ENCODE peak calls at places on chromosome 14, in six cellular contexts. U is iPS DF 6.9; O is fibroblast of the conjunctiva; A is CD8-positive, alpha-beta memory T cell; M is stimulated activated naive CD4-positive, alpha-beta T cell; T is HuH-7. Y is an unnamed sample.

GRCh38 chr14:102901633-102902032 is 20.8 kb upstream of the AMN start:
- DNase-seq in U (no peak), O (no peak), A (no peak), M (no peak), T (no peak), Y (no peak)

GRCh38 chr14:23009483-23009938 is 432 bp downstream of the C14orf93 start:
- DNase-seq in U (no peak), O (no peak), A (no peak), M (no peak), T (no peak), Y (no peak)

GRCh38 chr14:58166005-58166983 is 14.3 kb upstream of the ARMH4 start:
- DNase-seq in U (no peak), O (peak; percentile 59), A (peak; percentile 58), M (peak; percentile 52), T (peak; percentile 71), Y (no peak)

GRCh38 chr14:24135834-24136683 is at the start of gene PSME1:
- DNase-seq in U (no peak), O (peak; percentile 75), A (peak; percentile 91), M (peak; percentile 94), T (peak; percentile 91), Y (no peak)

GRCh38 chr14:65231286-65231980 is 129.1 kb upstream of the MAX start:
- DNase-seq in U (no peak), O (no peak), A (no peak), M (no peak), T (no peak), Y (no peak)

GRCh38 chr14:35341454-35342159 is 49.4 kb downstream of the PSMA6 start:
- DNase-seq in U (no peak), O (peak; percentile 97), A (peak; percentile 30), M (peak; percentile 25), T (no peak), Y (peak; percentile 33)

GRCh38 chr14:74427651-74428050 is 1.6 kb upstream of the SYNDIG1L start:
- DNase-seq in U (no peak), O (no peak), A (no peak), M (no peak), T (no peak), Y (no peak)

GRCh38 chr14:101855958-101856357 is 94.4 kb downstream of the PPP2R5C start:
- DNase-seq in U (no peak), O (no peak), A (no peak), M (no peak), T (no peak), Y (no peak)

GRCh38 chr14:67633451-67634154 is 13.9 kb downstream of the ARG2 start:
- DNase-seq in U (no peak), O (no peak), A (no peak), M (no peak), T (no peak), Y (no peak)